ENCODE peak calls at places on chromosomes 13 and 19, in eight cellular contexts. E is stimulated activated CD4-positive, alpha-beta T cell treated with anti-CD3 and anti-CD28 coated beads, Interleukin-1b, Interleukin-23, amount 100 ng/mL, for 24 hours; X is BE2C; Z is posterior cingulate gyrus; A is EL; J is D721Med; R is brain microvascular endothelial cell; U is WTC11. D is an unnamed sample.

GRCh38 chr13:34941835-34942731 is at the start of gene NBEA:
- DNase-seq in U (peak; percentile 92), E (peak; percentile 58), Z (peak; percentile 83), J (peak; percentile 59), R (peak; percentile 19), X (peak; percentile 85), A (peak; percentile 71), D (no peak)

GRCh38 chr19:7101498-7102253 is 32.2 kb downstream of the ZNF557 start:
- DNase-seq in A (no peak), U (no peak), J (no peak), Z (no peak), E (no peak), R (no peak), X (no peak), D (no peak)

GRCh38 chr13:50318887-50319286 is 303.6 kb downstream of the KCNRG start:
- DNase-seq in R (no peak), U (peak; percentile 40), A (no peak), Z (no peak), J (no peak), E (no peak), X (no peak), D (no peak)

GRCh38 chr19:42352216-42352892 is 26.9 kb downstream of the MEGF8 start:
- DNase-seq in E (no peak), A (no peak), U (no peak), Z (peak; percentile 37), X (peak; percentile 53), J (no peak), R (peak; percentile 34), D (no peak)

GRCh38 chr13:48233097-48233885 is at the start of gene ITM2B:
- DNase-seq in Z (peak; percentile 82), R (peak; percentile 51), A (peak; percentile 73), E (peak; percentile 34), U (peak; percentile 70), X (peak; percentile 86), J (peak; percentile 40), D (peak; percentile 21)

GRCh38 chr19:56112313-56112709 is 8.8 kb downstream of the ZNF787 start:
- DNase-seq in X (no peak), R (no peak), E (no peak), U (no peak), Z (no peak), A (no peak), J (no peak), D (no peak)

GRCh38 chr13:106391271-106391670 is 144.2 kb downstream of the EFNB2 start:
- DNase-seq in X (no peak), U (no peak), Z (no peak), R (no peak), A (no peak), E (no peak), J (no peak), D (no peak)

GRCh38 chr13:32381539-32381938 is 46.4 kb downstream of the N4BP2L1 start:
- DNase-seq in J (no peak), Z (peak; percentile 19), X (peak; percentile 19), U (no peak), R (peak; percentile 14), E (no peak), A (peak; percentile 2), D (no peak)

GRCh38 chr19:16373539-16373938 is 48.9 kb downstream of the KLF2 start:
- DNase-seq in E (no peak), J (no peak), Z (no peak), R (peak; percentile 70), U (no peak), X (no peak), A (peak; percentile 80), D (no peak)

GRCh38 chr19:18478545-18479311 is 40.8 kb upstream of the ISYNA1 start:
- DNase-seq in X (peak; percentile 51), A (peak; percentile 97), U (no peak), R (peak; percentile 73), Z (no peak), J (no peak), E (no peak), D (no peak)

D was measured in activated CD4-positive, CD25-positive, alpha-beta regulatory T cell treated with anti-CD3 and anti-CD28 coated beads, Interleukin-2, amount 50 U/mL, for 16 hours.